ENCODE peak calls at places on chromosomes 16 and 17, in six cellular contexts. One of them, this sample, is unnamed.

GRCh38 chr17:46057366-46057765 is 58.3 kb downstream of the STH start:
- DNase-seq in lower leg skin: no peak
- DNase-seq in OCI-LY7: no peak
- DNase-seq in body of pancreas: no peak
- DNase-seq in neural crest cell: no peak
- DNase-seq in GM12864: no peak
- DNase-seq in this sample: no peak

GRCh38 chr17:35022536-35023063 is 40.9 kb downstream of the RFFL start:
- DNase-seq in neural crest cell: no peak
- DNase-seq in GM12864: peak; percentile 27
- DNase-seq in lower leg skin: peak; percentile 91
- DNase-seq in OCI-LY7: no peak
- DNase-seq in body of pancreas: peak; percentile 66
- DNase-seq in this sample: peak; percentile 46

GRCh38 chr17:41530062-41531048 is 2.2 kb upstream of the KRT19 start:
- DNase-seq in lower leg skin: no peak
- DNase-seq in neural crest cell: no peak
- DNase-seq in GM12864: no peak
- DNase-seq in OCI-LY7: no peak
- DNase-seq in body of pancreas: no peak
- DNase-seq in this sample: no peak

GRCh38 chr16:89841275-89841674 is 13.0 kb downstream of the SPIRE2 start:
- DNase-seq in OCI-LY7: peak; percentile 44
- DNase-seq in neural crest cell: no peak
- DNase-seq in body of pancreas: no peak
- DNase-seq in lower leg skin: no peak
- DNase-seq in GM12864: no peak
- DNase-seq in this sample: no peak

GRCh38 chr16:47834485-47835024 is 321.2 kb downstream of the ABCC12 start:
- DNase-seq in GM12864: no peak
- DNase-seq in lower leg skin: no peak
- DNase-seq in body of pancreas: no peak
- DNase-seq in OCI-LY7: no peak
- DNase-seq in neural crest cell: no peak
- DNase-seq in this sample: no peak

GRCh38 chr16:12497558-12497957 is 306.1 kb downstream of the CPPED1 start:
- DNase-seq in lower leg skin: no peak
- DNase-seq in OCI-LY7: peak; percentile 5
- DNase-seq in GM12864: no peak
- DNase-seq in body of pancreas: no peak
- DNase-seq in neural crest cell: peak; percentile 6
- DNase-seq in this sample: no peak

GRCh38 chr16:78988361-78988992 is 612.1 kb downstream of the MAF start:
- DNase-seq in GM12864: no peak
- DNase-seq in neural crest cell: no peak
- DNase-seq in lower leg skin: no peak
- DNase-seq in OCI-LY7: no peak
- DNase-seq in body of pancreas: no peak
- DNase-seq in this sample: no peak

GRCh38 chr17:68424861-68425260 is 32.4 kb downstream of the WIPI1 start:
- DNase-seq in GM12864: no peak
- DNase-seq in body of pancreas: no peak
- DNase-seq in neural crest cell: no peak
- DNase-seq in lower leg skin: peak; percentile 56
- DNase-seq in OCI-LY7: no peak
- DNase-seq in this sample: no peak

GRCh38 chr17:17467720-17468119 is 9.1 kb upstream of the MED9 start:
- DNase-seq in GM12864: no peak
- DNase-seq in body of pancreas: peak; percentile 33
- DNase-seq in neural crest cell: no peak
- DNase-seq in OCI-LY7: no peak
- DNase-seq in lower leg skin: no peak
- DNase-seq in this sample: no peak

GRCh38 chr17:37305406-37305905 is 70.3 kb upstream of the C17orf78 start:
- DNase-seq in neural crest cell: no peak
- DNase-seq in lower leg skin: no peak
- DNase-seq in GM12864: no peak
- DNase-seq in body of pancreas: no peak
- DNase-seq in OCI-LY7: no peak
- DNase-seq in this sample: no peak

GRCh38 chr17:73663614-73664013 is 19.4 kb upstream of the SDK2 start:
- DNase-seq in GM12864: no peak
- DNase-seq in OCI-LY7: no peak
- DNase-seq in body of pancreas: no peak
- DNase-seq in lower leg skin: no peak
- DNase-seq in neural crest cell: no peak
- DNase-seq in this sample: no peak

GRCh38 chr17:64741038-64741641 is 79.0 kb upstream of the SMURF2 start:
- DNase-seq in lower leg skin: peak; percentile 84
- DNase-seq in body of pancreas: peak; percentile 25
- DNase-seq in OCI-LY7: peak; percentile 18
- DNase-seq in GM12864: no peak
- DNase-seq in neural crest cell: no peak
- DNase-seq in this sample: no peak

GRCh38 chr17:17749921-17750320 is 68.7 kb downstream of the RAI1 start:
- DNase-seq in lower leg skin: no peak
- DNase-seq in neural crest cell: peak; percentile 57
- DNase-seq in OCI-LY7: peak; percentile 86
- DNase-seq in body of pancreas: peak; percentile 67
- DNase-seq in GM12864: peak; percentile 66
- DNase-seq in this sample: peak; percentile 72

GRCh38 chr16:88072571-88073001 is 121.4 kb downstream of the BANP start:
- DNase-seq in body of pancreas: no peak
- DNase-seq in GM12864: no peak
- DNase-seq in lower leg skin: no peak
- DNase-seq in neural crest cell: no peak
- DNase-seq in OCI-LY7: no peak
- DNase-seq in this sample: peak; percentile 32

GRCh38 chr17:32995416-32995815 is 3.8 kb downstream of the SPACA3 start:
- DNase-seq in GM12864: no peak
- DNase-seq in lower leg skin: no peak
- DNase-seq in body of pancreas: peak; percentile 46
- DNase-seq in neural crest cell: no peak
- DNase-seq in OCI-LY7: no peak
- DNase-seq in this sample: no peak

GRCh38 chr16:84007946-84008345 is 34.6 kb downstream of the SLC38A8 start:
- DNase-seq in GM12864: no peak
- DNase-seq in OCI-LY7: no peak
- DNase-seq in body of pancreas: no peak
- DNase-seq in lower leg skin: no peak
- DNase-seq in neural crest cell: no peak
- DNase-seq in this sample: no peak

GRCh38 chr17:13067629-13068303 is 49.9 kb upstream of the ELAC2 start:
- DNase-seq in body of pancreas: no peak
- DNase-seq in GM12864: no peak
- DNase-seq in lower leg skin: no peak
- DNase-seq in neural crest cell: no peak
- DNase-seq in OCI-LY7: no peak
- DNase-seq in this sample: no peak

GRCh38 chr16:1620391-1620790 is 8.2 kb downstream of the CRAMP1 start:
- DNase-seq in lower leg skin: no peak
- DNase-seq in GM12864: no peak
- DNase-seq in OCI-LY7: no peak
- DNase-seq in body of pancreas: no peak
- DNase-seq in neural crest cell: no peak
- DNase-seq in this sample: peak; percentile 66

GRCh38 chr17:55451203-55451641 is 29.6 kb upstream of the MMD start:
- DNase-seq in OCI-LY7: no peak
- DNase-seq in body of pancreas: no peak
- DNase-seq in GM12864: no peak
- DNase-seq in neural crest cell: no peak
- DNase-seq in lower leg skin: no peak
- DNase-seq in this sample: no peak

GRCh38 chr16:81496742-81497141 is 52.1 kb downstream of the CMIP start:
- DNase-seq in lower leg skin: no peak
- DNase-seq in body of pancreas: no peak
- DNase-seq in GM12864: no peak
- DNase-seq in OCI-LY7: no peak
- DNase-seq in neural crest cell: no peak
- DNase-seq in this sample: no peak

GRCh38 chr17:8479431-8479947 is 43.8 kb downstream of the NDEL1 start:
- DNase-seq in OCI-LY7: no peak
- DNase-seq in body of pancreas: no peak
- DNase-seq in neural crest cell: no peak
- DNase-seq in GM12864: no peak
- DNase-seq in lower leg skin: peak; percentile 92
- DNase-seq in this sample: no peak

GRCh38 chr16:56807011-56807675 is 57.9 kb upstream of the SLC12A3 start:
- DNase-seq in GM12864: no peak
- DNase-seq in lower leg skin: no peak
- DNase-seq in neural crest cell: no peak
- DNase-seq in OCI-LY7: no peak
- DNase-seq in body of pancreas: no peak
- DNase-seq in this sample: no peak

GRCh38 chr17:46869296-46869695 is 17.9 kb downstream of the WNT9B start:
- DNase-seq in lower leg skin: no peak
- DNase-seq in neural crest cell: no peak
- DNase-seq in OCI-LY7: no peak
- DNase-seq in GM12864: no peak
- DNase-seq in body of pancreas: no peak
- DNase-seq in this sample: no peak

GRCh38 chr17:27455914-27456680 is at the start of gene KSR1:
- DNase-seq in GM12864: no peak
- DNase-seq in OCI-LY7: peak; percentile 82
- DNase-seq in neural crest cell: peak; percentile 65
- DNase-seq in body of pancreas: peak; percentile 90
- DNase-seq in lower leg skin: peak; percentile 96
- DNase-seq in this sample: peak; percentile 96

GRCh38 chr17:61442878-61443474 is 9.2 kb upstream of the TBX4 start:
- DNase-seq in neural crest cell: no peak
- DNase-seq in OCI-LY7: no peak
- DNase-seq in lower leg skin: no peak
- DNase-seq in GM12864: no peak
- DNase-seq in body of pancreas: no peak
- DNase-seq in this sample: no peak

GRCh38 chr17:57938061-57938502 is 17.1 kb downstream of the CUEDC1 start:
- DNase-seq in OCI-LY7: no peak
- DNase-seq in neural crest cell: no peak
- DNase-seq in lower leg skin: no peak
- DNase-seq in body of pancreas: no peak
- DNase-seq in GM12864: no peak
- DNase-seq in this sample: no peak

GRCh38 chr17:57941384-57942370 is 13.5 kb downstream of the CUEDC1 start:
- DNase-seq in OCI-LY7: no peak
- DNase-seq in neural crest cell: peak; percentile 41
- DNase-seq in GM12864: no peak
- DNase-seq in lower leg skin: no peak
- DNase-seq in body of pancreas: no peak
- DNase-seq in this sample: no peak

GRCh38 chr17:57939797-57940196 is 15.4 kb downstream of the CUEDC1 start:
- DNase-seq in GM12864: peak; percentile 82
- DNase-seq in OCI-LY7: peak; percentile 95
- DNase-seq in lower leg skin: no peak
- DNase-seq in body of pancreas: no peak
- DNase-seq in neural crest cell: no peak
- DNase-seq in this sample: peak; percentile 71

GRCh38 chr17:57940653-57941329 is 14.4 kb downstream of the CUEDC1 start:
- DNase-seq in neural crest cell: no peak
- DNase-seq in lower leg skin: no peak
- DNase-seq in OCI-LY7: peak; percentile 21
- DNase-seq in body of pancreas: peak; percentile 73
- DNase-seq in GM12864: no peak
- DNase-seq in this sample: no peak

DNA sequence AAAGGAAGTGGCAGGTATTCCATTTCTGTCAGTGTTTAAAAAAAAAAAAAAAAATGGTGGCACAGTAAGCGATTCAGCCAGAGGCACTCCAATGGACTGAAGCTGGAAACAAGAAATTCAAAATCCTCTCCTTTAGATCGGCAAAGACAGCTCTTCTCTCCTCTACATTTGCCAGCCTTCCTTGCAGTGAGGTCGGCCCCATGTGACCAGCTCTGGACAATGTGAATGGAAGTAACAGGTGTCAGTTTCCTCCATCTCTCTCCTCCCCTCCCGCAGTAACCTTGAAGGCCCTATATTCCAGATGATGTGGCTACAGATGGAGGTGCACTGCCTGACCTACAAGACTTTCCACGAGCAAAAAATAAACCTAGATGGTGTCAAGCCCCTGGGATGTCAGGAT is 15.0 kb downstream of the CUEDC1 start:
- DNase-seq in neural crest cell: no peak
- DNase-seq in OCI-LY7: no peak
- DNase-seq in lower leg skin: no peak
- DNase-seq in GM12864: no peak
- DNase-seq in body of pancreas: peak; percentile 48
- DNase-seq in this sample: no peak
- TF ChIP-seq CTCF in neural crest cell: no peak
- TF ChIP-seq CTCF in OCI-LY7: no peak
- TF ChIP-seq CTCF in lower leg skin: no peak
- TF ChIP-seq CTCF in GM12864: no peak
- TF ChIP-seq CTCF in body of pancreas: no peak
- TF ChIP-seq CTCF in this sample: no peak

GRCh38 chr17:43019418-43019817 is 2.8 kb downstream of the VAT1 start:
- DNase-seq in neural crest cell: no peak
- DNase-seq in OCI-LY7: no peak
- DNase-seq in lower leg skin: no peak
- DNase-seq in body of pancreas: no peak
- DNase-seq in GM12864: no peak
- DNase-seq in this sample: no peak
- TF ChIP-seq CTCF in neural crest cell: no peak
- TF ChIP-seq CTCF in OCI-LY7: no peak
- TF ChIP-seq CTCF in lower leg skin: no peak
- TF ChIP-seq CTCF in body of pancreas: no peak
- TF ChIP-seq CTCF in GM12864: no peak
- TF ChIP-seq CTCF in this sample: no peak

GRCh38 chr16:8936421-8936820 is 27.3 kb downstream of the USP7 start:
- DNase-seq in GM12864: no peak
- DNase-seq in lower leg skin: no peak
- DNase-seq in neural crest cell: no peak
- DNase-seq in body of pancreas: peak; percentile 57
- DNase-seq in OCI-LY7: peak; percentile 66
- DNase-seq in this sample: peak; percentile 69
- TF ChIP-seq CTCF in GM12864: peak; percentile 82
- TF ChIP-seq CTCF in lower leg skin: no peak
- TF ChIP-seq CTCF in neural crest cell: peak; percentile 66
- TF ChIP-seq CTCF in body of pancreas: peak; percentile 31
- TF ChIP-seq CTCF in OCI-LY7: peak; percentile 82
- TF ChIP-seq CTCF in this sample: peak; percentile 69

GRCh38 chr16:4307215-4308037 is 8.4 kb upstream of the GLIS2 start:
- DNase-seq in lower leg skin: peak; percentile 98
- DNase-seq in GM12864: peak; percentile 81
- DNase-seq in OCI-LY7: peak; percentile 98
- DNase-seq in body of pancreas: peak; percentile 96
- DNase-seq in neural crest cell: peak; percentile 89
- DNase-seq in this sample: peak; percentile 99
- TF ChIP-seq CTCF in lower leg skin: no peak
- TF ChIP-seq CTCF in GM12864: no peak
- TF ChIP-seq CTCF in OCI-LY7: no peak
- TF ChIP-seq CTCF in body of pancreas: no peak
- TF ChIP-seq CTCF in neural crest cell: no peak
- TF ChIP-seq CTCF in this sample: no peak

This sample was measured in GM13977.